ENCODE peak calls at places on chromosome 4, in seven cellular contexts. O, L, I, T, J, N and V are unnamed samples.

GRCh38 chr4:106868381-106869035 is 167.6 kb downstream of the DKK2 start:
- DNase-seq in T (no peak), O (no peak), I (peak; percentile 85), J (peak; percentile 52), N (no peak), L (no peak), V (peak; percentile 76)

GRCh38 chr4:130110760-130111159 is 1014.8 kb downstream of the C4orf33 start:
- DNase-seq in N (no peak), L (no peak), T (no peak), J (no peak), I (no peak), O (no peak), V (no peak)

GRCh38 chr4:13588954-13589353 is 38.6 kb downstream of the BOD1L1 start:
- DNase-seq in J (no peak), T (no peak), L (no peak), O (no peak), N (no peak), I (no peak), V (no peak)

GRCh38 chr4:36719425-36719824 is 438.0 kb downstream of the DTHD1 start:
- DNase-seq in O (no peak), T (no peak), L (no peak), N (no peak), J (no peak), I (no peak), V (no peak)

GRCh38 chr4:183353557-183353956 is 31.3 kb upstream of the CLDN24 start:
- DNase-seq in J (no peak), I (no peak), T (peak; percentile 2), N (no peak), O (no peak), L (no peak), V (no peak)

GRCh38 chr4:71066737-71067716 is 73.6 kb downstream of the DCK start:
- DNase-seq in T (no peak), I (no peak), N (no peak), L (no peak), J (no peak), O (no peak), V (no peak)

GRCh38 chr4:179095585-179096228 is 1653.5 kb upstream of the AGA start:
- DNase-seq in T (no peak), I (peak; percentile 3), L (no peak), J (peak; percentile 72), N (peak; percentile 7), O (no peak), V (peak; percentile 4)

GRCh38 chr4:103634236-103634635 is 85.5 kb downstream of the TACR3 start:
- DNase-seq in L (no peak), I (no peak), N (no peak), O (no peak), T (no peak), J (no peak), V (peak; percentile 8)

GRCh38 chr4:82201805-82202636 is 171.8 kb downstream of the HNRNPD start:
- DNase-seq in L (no peak), J (peak; percentile 45), N (no peak), I (peak; percentile 55), T (no peak), O (no peak), V (peak; percentile 64)

GRCh38 chr4:56466910-56467283 is 520 bp upstream of the SRP72 start:
- DNase-seq in L (no peak), T (no peak), O (no peak), I (no peak), N (no peak), J (no peak), V (no peak)

GRCh38 chr4:128831526-128832252 is 22.2 kb downstream of the JADE1 start:
- DNase-seq in J (peak; percentile 43), T (peak; percentile 58), I (peak; percentile 69), L (no peak), N (no peak), O (no peak), V (no peak)

GRCh38 chr4:150265806-150266205 is 187.6 kb downstream of the DCLK2 start:
- DNase-seq in L (no peak), I (no peak), O (no peak), J (no peak), T (no peak), N (no peak), V (no peak)

GRCh38 chr4:130125468-130125867 is 1029.5 kb downstream of the C4orf33 start:
- DNase-seq in T (no peak), J (peak; percentile 3), N (no peak), I (peak; percentile 10), L (no peak), O (no peak), V (no peak)

GRCh38 chr4:8290701-8290970 is 21.1 kb downstream of the HTRA3 start:
- DNase-seq in L (no peak), O (no peak), N (no peak), T (no peak), I (no peak), J (no peak), V (no peak)

GRCh38 chr4:52728877-52729276 is 22.3 kb downstream of the ERVMER34-1 start:
- DNase-seq in T (no peak), J (no peak), O (no peak), L (no peak), I (no peak), N (no peak), V (no peak)

GRCh38 chr4:170698334-170698733 is 608.6 kb upstream of the AADAT start:
- DNase-seq in O (no peak), L (no peak), T (no peak), J (no peak), I (no peak), N (no peak), V (no peak)

GRCh38 chr4:125085-125820 is 952 bp downstream of the ZNF718 start:
- DNase-seq in T (peak; percentile 60), L (no peak), O (no peak), N (peak; percentile 1), J (peak; percentile 20), I (peak; percentile 39), V (peak; percentile 41)

GRCh38 chr4:112355662-112356061 is 58.5 kb downstream of the ALPK1 start:
- DNase-seq in I (no peak), L (no peak), O (no peak), N (no peak), J (no peak), T (no peak), V (no peak)

GRCh38 chr4:112358952-112359749 is 62.0 kb downstream of the ALPK1 start:
- DNase-seq in L (no peak), N (no peak), O (no peak), J (no peak), I (no peak), T (no peak), V (no peak)

GRCh38 chr4:112357453-112357852 is 60.3 kb downstream of the ALPK1 start:
- DNase-seq in O (no peak), J (no peak), T (no peak), N (no peak), I (no peak), L (no peak), V (no peak)

GRCh38 chr4:112357897-112358296 is 60.7 kb downstream of the ALPK1 start:
- DNase-seq in L (no peak), J (no peak), N (no peak), T (no peak), I (no peak), O (no peak), V (no peak)

DNA sequence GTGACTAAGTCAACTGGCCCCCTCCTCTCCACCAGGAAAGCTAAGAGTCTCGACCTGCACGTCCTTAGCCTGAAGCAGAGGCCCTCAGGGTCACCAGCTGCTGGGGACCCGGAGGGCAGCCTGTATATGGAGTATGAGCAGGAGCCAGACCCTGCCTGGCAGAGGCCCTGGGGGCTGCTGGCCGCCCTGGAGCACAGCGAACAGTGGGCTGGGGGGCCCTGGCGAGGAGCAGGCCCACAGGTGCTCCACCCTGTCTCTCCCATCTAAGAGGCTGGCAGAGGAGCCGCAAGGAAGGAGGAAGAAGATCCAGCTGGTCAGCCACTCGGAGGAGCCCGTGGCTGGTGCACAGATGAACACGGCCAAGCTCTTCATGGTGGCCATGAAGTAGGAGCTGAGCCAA is 61.2 kb downstream of the ALPK1 start:
- DNase-seq in J (no peak), O (no peak), T (no peak), N (no peak), L (no peak), I (no peak), V (no peak)
- H3K4me3 ChIP-seq in J (no peak overlapping the region), O (no peak overlapping the region), T (no peak overlapping the region), N (no peak overlapping the region), L (no peak overlapping the region), I (no peak overlapping the region), V (no peak overlapping the region)

GRCh38 chr4:173528378-173529321 is 1.4 kb downstream of the HAND2 start:
- DNase-seq in T (no peak), I (no peak), J (no peak), N (no peak), L (no peak), O (no peak), V (no peak)

GRCh38 chr4:173531085-173531965 is 1.3 kb upstream of the HAND2 start:
- DNase-seq in O (no peak), I (no peak), T (no peak), N (no peak), J (no peak), L (no peak), V (no peak)

GRCh38 chr4:173532725-173533511 is 2.9 kb upstream of the HAND2 start:
- DNase-seq in J (no peak), L (no peak), O (no peak), I (no peak), T (no peak), N (no peak), V (no peak)

GRCh38 chr4:173529505-173530325 is at the start of gene HAND2:
- DNase-seq in J (peak; percentile 59), O (no peak), N (no peak), T (no peak), L (no peak), I (no peak), V (no peak)

GRCh38 chr4:173530326-173531062 is 465 bp upstream of the HAND2 start:
- DNase-seq in T (no peak), O (no peak), N (no peak), L (no peak), I (no peak), J (no peak), V (no peak)
- H3K27me3 ChIP-seq in T (peaks cover 65% of the 10 kb centered on the region), O (peaks cover 89% of the 10 kb centered on the region), N (peaks cover 87% of the 10 kb centered on the region), L (peaks cover 97% of the 10 kb centered on the region), I (peaks cover 93% of the 10 kb centered on the region), J (peaks cover 89% of the 10 kb centered on the region), V (peaks cover 56% of the 10 kb centered on the region)

GRCh38 chr4:185993328-185993973 is 75.5 kb upstream of the TLR3 start:
- DNase-seq in L (no peak), O (no peak), J (no peak), I (no peak), T (no peak), N (no peak), V (no peak)
- H3K4me3 ChIP-seq in L (no peak overlapping the region), O (no peak overlapping the region), J (no peak overlapping the region), I (no peak overlapping the region), T (no peak overlapping the region), N (no peak overlapping the region), V (no peak overlapping the region)

GRCh38 chr4:25229804-25230203 is 4.0 kb upstream of the PI4K2B start:
- DNase-seq in J (no peak), T (no peak), I (no peak), L (no peak), N (no peak), O (no peak), V (no peak)
- H3K27me3 ChIP-seq in J (no peaks in the 10 kb centered on the region), T (no peaks in the 10 kb centered on the region), I (no peaks in the 10 kb centered on the region), L (no peaks in the 10 kb centered on the region), N (no peaks in the 10 kb centered on the region), O (no peaks in the 10 kb centered on the region), V (no peaks in the 10 kb centered on the region)

GRCh38 chr4:1210241-1210841 is 38.0 kb upstream of the SPON2 start:
- DNase-seq in O (no peak), N (no peak), J (no peak), T (peak; percentile 13), I (no peak), L (no peak), V (no peak)
- H3K4me3 ChIP-seq in O (no peak overlapping the region), N (no peak overlapping the region), J (no peak overlapping the region), T (no peak overlapping the region), I (no peak overlapping the region), L (peak overlapping the region; percentile 12), V (no peak overlapping the region)

GRCh38 chr4:37890501-37891220 is at the start of gene TBC1D1:
- DNase-seq in N (no peak), L (no peak), J (no peak), O (no peak), I (no peak), T (peak; percentile 57), V (no peak)
- H3K27me3 ChIP-seq in N (peaks cover 19% of the 10 kb centered on the region), L (peaks cover 11% of the 10 kb centered on the region), J (peaks cover 17% of the 10 kb centered on the region), O (no peaks in the 10 kb centered on the region), I (no peaks in the 10 kb centered on the region), T (no peaks in the 10 kb centered on the region), V (peaks cover 22% of the 10 kb centered on the region)